ENCODE peak calls at places on chromosome 5, in six cellular contexts. I is H1, W is SK-N-SH, A is GM12878, J is K562, O is HepG2. K is an unnamed sample.
A peak's percentile ranks its signal among the peaks of the same experiment; 100 is the strongest.

GRCh38 chr5:168346417-168346816 is 55.0 kb downstream of the WWC1 start:
- DNase-seq in I (no peak), W (no peak), A (no peak), J (no peak), O (no peak), K (no peak)

GRCh38 chr5:173456751-173457171 is 128.5 kb upstream of the STC2 start:
- DNase-seq in I (no peak), W (no peak), A (no peak), J (no peak), O (no peak), K (peak; percentile 7)

GRCh38 chr5:150121448-150122157 is 34.0 kb downstream of the PDGFRB start:
- DNase-seq in I (no peak), W (no peak), A (no peak), J (no peak), O (no peak), K (no peak)

GRCh38 chr5:159878988-159879471 is 37.3 kb upstream of the ADRA1B start:
- DNase-seq in I (peak; percentile 10), W (peak; percentile 44), A (no peak), J (peak; percentile 20), O (peak; percentile 27), K (no peak)

GRCh38 chr5:172798422-172799215 is 27.6 kb upstream of the DUSP1 start:
- DNase-seq in I (no peak), W (no peak), A (no peak), J (no peak), O (no peak), K (peak; percentile 89)

GRCh38 chr5:115961413-115962238 is 649 bp upstream of the LVRN start:
- DNase-seq in I (no peak), W (peak; percentile 81), A (no peak), J (no peak), O (no peak), K (no peak)

GRCh38 chr5:132294728-132295504 is 722 bp downstream of the SLC22A4 start:
- DNase-seq in I (no peak), W (no peak), A (no peak), J (peak; percentile 63), O (no peak), K (peak; percentile 82)

GRCh38 chr5:60541980-60542379 is 158.0 kb downstream of the DEPDC1B start:
- DNase-seq in I (no peak), W (no peak), A (peak; percentile 41), J (no peak), O (peak; percentile 89), K (peak; percentile 4)

GRCh38 chr5:51389326-51389581 is 6.0 kb downstream of the ISL1 start:
- DNase-seq in I (no peak), W (no peak), A (no peak), J (no peak), O (no peak), K (no peak)

GRCh38 chr5:175384724-175385552 is 59.0 kb downstream of the DRD1 start:
- DNase-seq in I (no peak), W (no peak), A (no peak), J (no peak), O (no peak), K (no peak)

GRCh38 chr5:16690243-16690839 is 73.5 kb upstream of the RETREG1 start:
- DNase-seq in I (no peak), W (peak; percentile 76), A (no peak), J (peak; percentile 71), O (peak; percentile 59), K (peak; percentile 17)

GRCh38 chr5:113806250-113806649 is 292.8 kb downstream of the YTHDC2 start:
- DNase-seq in I (no peak), W (no peak), A (no peak), J (no peak), O (no peak), K (no peak)

GRCh38 chr5:33381243-33381642 is 59.5 kb upstream of the TARS1 start:
- DNase-seq in I (no peak), W (no peak), A (no peak), J (no peak), O (no peak), K (no peak)

GRCh38 chr5:143173139-143173889 is 230.2 kb downstream of the NR3C1 start:
- DNase-seq in I (no peak), W (no peak), A (no peak), J (no peak), O (peak; percentile 51), K (no peak)

GRCh38 chr5:176697929-176698520 is 50.7 kb downstream of the TSPAN17 start:
- DNase-seq in I (no peak), W (no peak), A (no peak), J (no peak), O (no peak), K (no peak)
- H3K4me3 ChIP-seq in I (peak overlapping the region; percentile 21), W (no peak overlapping the region), A (no peak overlapping the region), J (no peak overlapping the region), O (no peak overlapping the region), K (no peak overlapping the region)

GRCh38 chr5:105630803-105631202 is 2039.9 kb downstream of the EFNA5 start:
- DNase-seq in I (no peak), W (no peak), A (no peak), J (no peak), O (no peak), K (no peak)

GRCh38 chr5:105632043-105632442 is 2038.7 kb downstream of the EFNA5 start:
- DNase-seq in I (no peak), W (peak; percentile 26), A (no peak), J (no peak), O (no peak), K (no peak)
- H3K27ac ChIP-seq in I (no peak overlapping the region), W (peak overlapping the region; percentile 89), A (no peak overlapping the region), J (no peak overlapping the region), O (no peak overlapping the region), K (no peak overlapping the region)

GRCh38 chr5:148145916-148146315 is 22.4 kb upstream of the SPINK14 start:
- DNase-seq in I (no peak), W (no peak), A (no peak), J (no peak), O (peak; percentile 77), K (no peak)
- TF ChIP-seq GABPA in I (no peak), W (no peak), A (no peak), J (no peak), O (no peak), K (no peak)

GRCh38 chr5:3522491-3522890 is 73.1 kb upstream of the IRX1 start:
- DNase-seq in I (no peak), W (no peak), A (no peak), J (no peak), O (no peak), K (no peak)
- H3K4me3 ChIP-seq in I (no peak overlapping the region), W (no peak overlapping the region), A (no peak overlapping the region), J (no peak overlapping the region), O (no peak overlapping the region), K (no peak overlapping the region)

DNA sequence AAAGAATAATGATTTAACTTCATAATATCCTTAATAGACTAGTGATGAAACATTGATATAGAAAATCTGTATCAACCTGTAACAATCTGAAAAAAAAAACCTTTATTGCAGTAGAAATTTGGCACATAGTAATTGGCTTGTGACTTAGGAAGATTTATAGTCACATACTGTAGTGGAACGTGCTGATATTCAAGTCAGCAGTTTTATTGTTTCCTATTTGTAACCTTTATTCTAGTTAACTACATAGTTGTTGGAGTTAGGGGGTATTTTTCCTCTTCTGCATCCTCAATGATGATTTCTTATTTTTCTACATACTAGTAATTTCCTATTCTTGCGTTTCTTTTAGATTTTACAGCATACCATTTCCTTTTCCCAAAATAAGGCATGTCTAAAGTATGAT is 14.5 kb upstream of the LRRC70 start:
- DNase-seq in I (no peak), W (no peak), A (no peak), J (no peak), O (no peak), K (no peak)
- H3K27ac ChIP-seq in I (no peak overlapping the region), W (no peak overlapping the region), A (no peak overlapping the region), J (no peak overlapping the region), O (no peak overlapping the region), K (no peak overlapping the region)

GRCh38 chr5:39171647-39172046 is 47.7 kb downstream of the FYB1 start:
- DNase-seq in I (no peak), W (no peak), A (no peak), J (no peak), O (no peak), K (no peak)
- TF ChIP-seq GABPA in I (no peak), W (no peak), A (no peak), J (no peak), O (no peak), K (no peak)

GRCh38 chr5:96080557-96080956 is 118.9 kb upstream of the ELL2 start:
- DNase-seq in I (no peak), W (no peak), A (no peak), J (no peak), O (no peak), K (no peak)
- H3K4me3 ChIP-seq in I (no peak overlapping the region), W (no peak overlapping the region), A (no peak overlapping the region), J (no peak overlapping the region), O (no peak overlapping the region), K (no peak overlapping the region)

GRCh38 chr5:52801329-52801728 is 13.6 kb downstream of the ITGA1 start:
- DNase-seq in I (no peak), W (no peak), A (no peak), J (no peak), O (no peak), K (peak; percentile 16)
- H3K27ac ChIP-seq in I (no peak overlapping the region), W (peak overlapping the region; percentile 95), A (peak overlapping the region; percentile 87), J (peak overlapping the region; percentile 95), O (peak overlapping the region; percentile 88), K (peak overlapping the region; percentile 90)

DNA sequence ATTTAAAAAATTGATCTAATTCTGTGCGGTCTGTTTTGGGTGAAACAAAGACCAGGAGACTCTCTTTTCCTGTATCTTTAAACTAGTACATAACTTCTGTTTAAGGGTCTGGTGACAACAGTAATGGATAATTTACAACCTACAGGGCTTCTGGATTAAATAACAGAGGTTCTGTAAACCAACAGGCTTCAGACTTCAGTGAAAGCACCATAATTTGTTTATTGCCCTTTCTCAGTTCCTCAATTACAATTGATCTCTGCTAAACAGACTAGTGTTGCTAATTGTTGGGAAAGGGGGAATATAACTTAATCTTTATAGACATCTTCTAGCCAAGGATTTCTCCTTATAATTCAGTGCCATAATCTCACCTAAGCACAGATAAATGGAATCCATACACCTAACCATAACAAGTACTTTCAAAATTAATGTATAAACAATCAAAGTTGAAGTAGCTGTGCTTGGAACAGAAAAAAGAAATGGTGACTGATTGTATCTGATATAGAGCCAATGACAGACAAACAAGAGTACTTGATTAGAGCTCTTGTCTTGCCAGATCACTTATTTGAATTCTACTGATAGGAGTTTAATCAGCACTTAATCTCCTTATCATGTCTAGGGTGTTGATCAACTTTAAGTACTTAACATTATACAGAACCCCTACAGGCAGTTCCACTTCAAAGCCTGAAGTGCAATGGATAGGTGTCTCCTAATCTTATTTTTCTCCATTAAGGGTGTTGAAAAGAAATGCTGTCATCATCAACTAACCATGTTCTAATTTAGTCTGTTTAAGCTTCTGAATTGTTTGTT is 536.0 kb downstream of the NR2F1-AS1 start:
- DNase-seq in I (no peak), W (peak; percentile 33), A (no peak), J (no peak), O (no peak), K (no peak)
- TF ChIP-seq GABPA in I (no peak), W (no peak), A (no peak), J (no peak), O (no peak), K (no peak)